ENCODE peak calls at places on chromosomes 7 and 10, in ten cellular contexts. One of them, this sample, is unnamed.

GRCh38 chr10:5840314-5841307 is 27.4 kb upstream of the GDI2 start:
- DNase-seq in NB4: peak
- DNase-seq in astrocyte of the cerebellum: no peak
- DNase-seq in Peyer's patch: peak
- DNase-seq in fibroblast of lung: peak
- DNase-seq in fibroblast of the aortic adventitia: peak
- DNase-seq in pancreas: no peak
- DNase-seq in prostate gland: no peak
- DNase-seq in psoas muscle: peak
- DNase-seq in AG09309: no peak
- DNase-seq in this sample: peak

GRCh38 chr10:103982639-103983038 is 15.7 kb downstream of the SLK start:
- DNase-seq in AG09309: no peak
- DNase-seq in fibroblast of the aortic adventitia: no peak
- DNase-seq in NB4: peak
- DNase-seq in fibroblast of lung: no peak
- DNase-seq in prostate gland: no peak
- DNase-seq in psoas muscle: no peak
- DNase-seq in pancreas: no peak
- DNase-seq in astrocyte of the cerebellum: no peak
- DNase-seq in Peyer's patch: no peak
- DNase-seq in this sample: peak

GRCh38 chr10:32341596-32341995 is 5.4 kb downstream of the EPC1 start:
- DNase-seq in fibroblast of the aortic adventitia: peak
- DNase-seq in fibroblast of lung: peak
- DNase-seq in AG09309: no peak
- DNase-seq in NB4: no peak
- DNase-seq in pancreas: no peak
- DNase-seq in astrocyte of the cerebellum: no peak
- DNase-seq in psoas muscle: no peak
- DNase-seq in Peyer's patch: no peak
- DNase-seq in prostate gland: no peak
- DNase-seq in this sample: no peak

GRCh38 chr10:101889256-101890210 is 45.9 kb upstream of the KCNIP2 start:
- DNase-seq in fibroblast of the aortic adventitia: peak
- DNase-seq in pancreas: no peak
- DNase-seq in fibroblast of lung: peak
- DNase-seq in NB4: peak
- DNase-seq in psoas muscle: peak
- DNase-seq in astrocyte of the cerebellum: peak
- DNase-seq in prostate gland: peak
- DNase-seq in AG09309: peak
- DNase-seq in Peyer's patch: peak
- DNase-seq in this sample: peak

GRCh38 chr7:37683263-37684120 is at the start of gene GPR141:
- DNase-seq in prostate gland: no peak
- DNase-seq in pancreas: no peak
- DNase-seq in AG09309: no peak
- DNase-seq in NB4: peak
- DNase-seq in astrocyte of the cerebellum: peak
- DNase-seq in psoas muscle: no peak
- DNase-seq in fibroblast of lung: no peak
- DNase-seq in fibroblast of the aortic adventitia: no peak
- DNase-seq in Peyer's patch: no peak
- DNase-seq in this sample: no peak

GRCh38 chr10:15859865-15860691 is at the start of gene MINDY3:
- DNase-seq in Peyer's patch: peak
- DNase-seq in astrocyte of the cerebellum: peak
- DNase-seq in prostate gland: peak
- DNase-seq in psoas muscle: peak
- DNase-seq in fibroblast of lung: peak
- DNase-seq in pancreas: peak
- DNase-seq in fibroblast of the aortic adventitia: peak
- DNase-seq in NB4: peak
- DNase-seq in AG09309: no peak
- DNase-seq in this sample: peak

GRCh38 chr7:152615052-152615741 is 60.7 kb downstream of the XRCC2 start:
- DNase-seq in fibroblast of lung: no peak
- DNase-seq in astrocyte of the cerebellum: no peak
- DNase-seq in Peyer's patch: no peak
- DNase-seq in fibroblast of the aortic adventitia: no peak
- DNase-seq in prostate gland: no peak
- DNase-seq in pancreas: peak
- DNase-seq in NB4: no peak
- DNase-seq in AG09309: no peak
- DNase-seq in psoas muscle: no peak
- DNase-seq in this sample: no peak

GRCh38 chr10:72814134-72814790 is 79.3 kb upstream of the OIT3 start:
- DNase-seq in NB4: no peak
- DNase-seq in prostate gland: no peak
- DNase-seq in Peyer's patch: no peak
- DNase-seq in psoas muscle: no peak
- DNase-seq in astrocyte of the cerebellum: peak
- DNase-seq in fibroblast of the aortic adventitia: peak
- DNase-seq in fibroblast of lung: peak
- DNase-seq in pancreas: no peak
- DNase-seq in AG09309: no peak
- DNase-seq in this sample: no peak

GRCh38 chr10:76553231-76553630 is 1084.4 kb downstream of the KCNMA1 start:
- DNase-seq in Peyer's patch: no peak
- DNase-seq in prostate gland: no peak
- DNase-seq in fibroblast of the aortic adventitia: no peak
- DNase-seq in NB4: no peak
- DNase-seq in pancreas: no peak
- DNase-seq in psoas muscle: no peak
- DNase-seq in fibroblast of lung: no peak
- DNase-seq in astrocyte of the cerebellum: no peak
- DNase-seq in AG09309: no peak
- DNase-seq in this sample: no peak

GRCh38 chr10:50431791-50432190 is 180.5 kb upstream of the ASAH2 start:
- DNase-seq in Peyer's patch: no peak
- DNase-seq in astrocyte of the cerebellum: peak
- DNase-seq in prostate gland: no peak
- DNase-seq in fibroblast of lung: peak
- DNase-seq in fibroblast of the aortic adventitia: peak
- DNase-seq in psoas muscle: no peak
- DNase-seq in pancreas: no peak
- DNase-seq in NB4: no peak
- DNase-seq in AG09309: peak
- DNase-seq in this sample: no peak

GRCh38 chr7:36370046-36370445 is 19.6 kb upstream of the ANLN start:
- DNase-seq in astrocyte of the cerebellum: no peak
- DNase-seq in AG09309: no peak
- DNase-seq in pancreas: no peak
- DNase-seq in fibroblast of the aortic adventitia: no peak
- DNase-seq in fibroblast of lung: no peak
- DNase-seq in prostate gland: no peak
- DNase-seq in psoas muscle: no peak
- DNase-seq in Peyer's patch: no peak
- DNase-seq in NB4: no peak
- DNase-seq in this sample: no peak

GRCh38 chr10:27355918-27356573 is 115.4 kb upstream of the ACBD5 start:
- DNase-seq in NB4: peak
- DNase-seq in prostate gland: no peak
- DNase-seq in astrocyte of the cerebellum: no peak
- DNase-seq in fibroblast of lung: no peak
- DNase-seq in pancreas: no peak
- DNase-seq in fibroblast of the aortic adventitia: no peak
- DNase-seq in psoas muscle: no peak
- DNase-seq in Peyer's patch: no peak
- DNase-seq in AG09309: no peak
- DNase-seq in this sample: no peak

GRCh38 chr7:37267251-37267650 is 181.4 kb downstream of the ELMO1 start:
- DNase-seq in NB4: no peak
- DNase-seq in pancreas: no peak
- DNase-seq in Peyer's patch: no peak
- DNase-seq in fibroblast of the aortic adventitia: no peak
- DNase-seq in psoas muscle: no peak
- DNase-seq in fibroblast of lung: no peak
- DNase-seq in prostate gland: no peak
- DNase-seq in AG09309: no peak
- DNase-seq in astrocyte of the cerebellum: no peak
- DNase-seq in this sample: no peak

GRCh38 chr7:108103566-108104298 is 26.4 kb downstream of the LAMB4 start:
- DNase-seq in astrocyte of the cerebellum: no peak
- DNase-seq in psoas muscle: no peak
- DNase-seq in AG09309: no peak
- DNase-seq in pancreas: no peak
- DNase-seq in fibroblast of the aortic adventitia: peak
- DNase-seq in fibroblast of lung: no peak
- DNase-seq in Peyer's patch: no peak
- DNase-seq in prostate gland: no peak
- DNase-seq in NB4: no peak
- DNase-seq in this sample: no peak

GRCh38 chr7:45140827-45141226 is 16.8 kb upstream of the RAMP3 start:
- DNase-seq in AG09309: no peak
- DNase-seq in prostate gland: no peak
- DNase-seq in fibroblast of lung: no peak
- DNase-seq in NB4: peak
- DNase-seq in Peyer's patch: no peak
- DNase-seq in pancreas: no peak
- DNase-seq in psoas muscle: no peak
- DNase-seq in fibroblast of the aortic adventitia: no peak
- DNase-seq in astrocyte of the cerebellum: no peak
- DNase-seq in this sample: no peak

GRCh38 chr7:90948085-90948484 is 316.1 kb upstream of the FZD1 start:
- DNase-seq in psoas muscle: no peak
- DNase-seq in astrocyte of the cerebellum: no peak
- DNase-seq in prostate gland: no peak
- DNase-seq in Peyer's patch: no peak
- DNase-seq in AG09309: no peak
- DNase-seq in NB4: no peak
- DNase-seq in fibroblast of lung: no peak
- DNase-seq in fibroblast of the aortic adventitia: no peak
- DNase-seq in pancreas: no peak
- DNase-seq in this sample: no peak

GRCh38 chr7:90952649-90952991 is 311.6 kb upstream of the FZD1 start:
- DNase-seq in fibroblast of the aortic adventitia: no peak
- DNase-seq in pancreas: no peak
- DNase-seq in astrocyte of the cerebellum: peak
- DNase-seq in AG09309: no peak
- DNase-seq in prostate gland: no peak
- DNase-seq in psoas muscle: no peak
- DNase-seq in fibroblast of lung: peak
- DNase-seq in NB4: no peak
- DNase-seq in Peyer's patch: no peak
- DNase-seq in this sample: no peak

GRCh38 chr7:90946711-90947501 is 317.3 kb upstream of the FZD1 start:
- DNase-seq in prostate gland: no peak
- DNase-seq in pancreas: no peak
- DNase-seq in Peyer's patch: no peak
- DNase-seq in astrocyte of the cerebellum: no peak
- DNase-seq in NB4: no peak
- DNase-seq in fibroblast of lung: no peak
- DNase-seq in psoas muscle: no peak
- DNase-seq in AG09309: no peak
- DNase-seq in fibroblast of the aortic adventitia: no peak
- DNase-seq in this sample: no peak

GRCh38 chr7:90951986-90952648 is 312.1 kb upstream of the FZD1 start:
- DNase-seq in fibroblast of lung: no peak
- DNase-seq in psoas muscle: no peak
- DNase-seq in astrocyte of the cerebellum: no peak
- DNase-seq in Peyer's patch: no peak
- DNase-seq in AG09309: no peak
- DNase-seq in prostate gland: no peak
- DNase-seq in NB4: no peak
- DNase-seq in pancreas: no peak
- DNase-seq in fibroblast of the aortic adventitia: no peak
- DNase-seq in this sample: no peak

DNA sequence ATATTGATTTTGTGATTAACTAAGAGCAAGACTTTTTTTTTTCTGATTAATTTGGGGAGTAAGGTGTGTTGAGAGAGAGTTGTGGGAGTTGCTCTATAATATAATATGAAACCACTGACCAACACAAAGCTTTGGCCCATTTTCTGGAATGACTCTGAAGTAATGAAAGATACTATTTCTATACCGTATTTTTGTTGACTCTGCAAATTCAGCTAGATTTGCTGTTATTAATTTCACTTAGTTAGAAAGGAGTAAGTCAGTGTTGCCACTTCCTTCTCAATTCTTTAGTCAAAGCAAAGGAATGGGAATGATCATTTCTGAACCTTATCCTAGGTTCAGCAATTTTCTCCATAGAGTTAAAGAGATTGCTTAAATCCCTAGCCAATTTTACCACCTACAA is 313.0 kb upstream of the FZD1 start:
- DNase-seq in psoas muscle: no peak
- DNase-seq in fibroblast of the aortic adventitia: no peak
- DNase-seq in pancreas: no peak
- DNase-seq in Peyer's patch: no peak
- DNase-seq in NB4: no peak
- DNase-seq in astrocyte of the cerebellum: no peak
- DNase-seq in fibroblast of lung: no peak
- DNase-seq in AG09309: no peak
- DNase-seq in prostate gland: no peak
- DNase-seq in this sample: no peak
- TF ChIP-seq CTCF in psoas muscle: no peak
- TF ChIP-seq CTCF in fibroblast of the aortic adventitia: no peak
- TF ChIP-seq CTCF in pancreas: no peak
- TF ChIP-seq CTCF in Peyer's patch: no peak
- TF ChIP-seq CTCF in NB4: no peak
- TF ChIP-seq CTCF in astrocyte of the cerebellum: no peak
- TF ChIP-seq CTCF in fibroblast of lung: no peak
- TF ChIP-seq CTCF in AG09309: no peak
- TF ChIP-seq CTCF in prostate gland: no peak
- TF ChIP-seq CTCF in this sample: no peak

GRCh38 chr10:126520918-126521317 is 132.6 kb upstream of the ADAM12 start:
- DNase-seq in psoas muscle: no peak
- DNase-seq in astrocyte of the cerebellum: no peak
- DNase-seq in fibroblast of lung: no peak
- DNase-seq in Peyer's patch: no peak
- DNase-seq in AG09309: no peak
- DNase-seq in NB4: no peak
- DNase-seq in fibroblast of the aortic adventitia: no peak
- DNase-seq in prostate gland: no peak
- DNase-seq in pancreas: no peak
- DNase-seq in this sample: no peak
- TF ChIP-seq CTCF in psoas muscle: no peak
- TF ChIP-seq CTCF in astrocyte of the cerebellum: peak
- TF ChIP-seq CTCF in fibroblast of lung: no peak
- TF ChIP-seq CTCF in Peyer's patch: no peak
- TF ChIP-seq CTCF in AG09309: no peak
- TF ChIP-seq CTCF in NB4: peak
- TF ChIP-seq CTCF in fibroblast of the aortic adventitia: peak
- TF ChIP-seq CTCF in prostate gland: no peak
- TF ChIP-seq CTCF in pancreas: no peak
- TF ChIP-seq CTCF in this sample: no peak

GRCh38 chr7:47992446-47992845 is 13.0 kb upstream of the HUS1 start:
- DNase-seq in fibroblast of the aortic adventitia: no peak
- DNase-seq in astrocyte of the cerebellum: no peak
- DNase-seq in fibroblast of lung: no peak
- DNase-seq in Peyer's patch: no peak
- DNase-seq in psoas muscle: no peak
- DNase-seq in NB4: no peak
- DNase-seq in prostate gland: no peak
- DNase-seq in pancreas: no peak
- DNase-seq in AG09309: no peak
- DNase-seq in this sample: no peak
- TF ChIP-seq CTCF in fibroblast of the aortic adventitia: no peak
- TF ChIP-seq CTCF in astrocyte of the cerebellum: no peak
- TF ChIP-seq CTCF in fibroblast of lung: no peak
- TF ChIP-seq CTCF in Peyer's patch: no peak
- TF ChIP-seq CTCF in psoas muscle: no peak
- TF ChIP-seq CTCF in NB4: no peak
- TF ChIP-seq CTCF in prostate gland: no peak
- TF ChIP-seq CTCF in pancreas: no peak
- TF ChIP-seq CTCF in AG09309: no peak
- TF ChIP-seq CTCF in this sample: no peak

GRCh38 chr7:30717181-30717580 is 34.8 kb upstream of the INMT start:
- DNase-seq in astrocyte of the cerebellum: no peak
- DNase-seq in NB4: peak
- DNase-seq in psoas muscle: no peak
- DNase-seq in AG09309: no peak
- DNase-seq in Peyer's patch: no peak
- DNase-seq in prostate gland: no peak
- DNase-seq in fibroblast of the aortic adventitia: no peak
- DNase-seq in fibroblast of lung: no peak
- DNase-seq in pancreas: no peak
- DNase-seq in this sample: no peak
- TF ChIP-seq CTCF in astrocyte of the cerebellum: no peak
- TF ChIP-seq CTCF in NB4: peak
- TF ChIP-seq CTCF in psoas muscle: no peak
- TF ChIP-seq CTCF in AG09309: no peak
- TF ChIP-seq CTCF in Peyer's patch: no peak
- TF ChIP-seq CTCF in prostate gland: no peak
- TF ChIP-seq CTCF in fibroblast of the aortic adventitia: no peak
- TF ChIP-seq CTCF in fibroblast of lung: no peak
- TF ChIP-seq CTCF in pancreas: no peak
- TF ChIP-seq CTCF in this sample: no peak

This sample was measured in nephron progenitor cell.